ENCODE peak calls at places on chromosome X, in five cellular contexts. V is kidney epithelial cell, O is astrocyte, H is WERI-Rb-1, L is bronchial epithelial cell. P is an unnamed sample.

GRCh38 chrX:134603806-134604700 is 54.2 kb downstream of the PLAC1 start:
- DNase-seq in O (peak; percentile 81), L (peak; percentile 70), V (no peak), H (no peak), P (no peak)

GRCh38 chrX:44875185-44875489 is 2.1 kb downstream of the KDM6A start:
- DNase-seq in V (no peak), O (no peak), H (no peak), L (no peak), P (no peak)

GRCh38 chrX:23904096-23904495 is 3.6 kb downstream of the APOO start:
- DNase-seq in O (peak; percentile 37), V (no peak), L (peak; percentile 49), H (no peak), P (no peak)

GRCh38 chrX:20116575-20117240 is at the start of gene MAP7D2:
- DNase-seq in O (no peak), H (no peak), L (no peak), V (no peak), P (no peak)

GRCh38 chrX:78321809-78322208 is 5.6 kb downstream of the CYSLTR1 start:
- DNase-seq in L (peak; percentile 33), H (no peak), V (no peak), O (no peak), P (no peak)

GRCh38 chrX:74656079-74656745 is 41.8 kb upstream of the RLIM start:
- DNase-seq in L (no peak), V (no peak), O (peak; percentile 16), H (no peak), P (no peak)

GRCh38 chrX:9635805-9636204 is 129.8 kb downstream of the GPR143 start:
- DNase-seq in O (no peak), L (no peak), V (no peak), H (no peak), P (no peak)

GRCh38 chrX:70852294-70852693 is 56.2 kb downstream of the TEX11 start:
- DNase-seq in O (no peak), L (peak; percentile 19), H (no peak), V (no peak), P (no peak)

GRCh38 chrX:155534800-155535199 is 76.4 kb upstream of the F8A3 start:
- DNase-seq in H (no peak), V (no peak), O (no peak), L (no peak), P (no peak)

GRCh38 chrX:150255441-150256296 is 107.4 kb upstream of the MAMLD1 start:
- DNase-seq in L (no peak), H (no peak), V (no peak), O (no peak), P (no peak)

GRCh38 chrX:110310000-110310790 is 7.7 kb downstream of the AMMECR1 start:
- DNase-seq in L (peak; percentile 7), H (no peak), O (no peak), V (no peak), P (no peak)

GRCh38 chrX:53257670-53258423 is 23.5 kb downstream of the IQSEC2 start:
- DNase-seq in O (no peak), L (no peak), V (no peak), H (no peak), P (no peak)

GRCh38 chrX:121504148-121504547 is 456.7 kb downstream of the GLUD2 start:
- DNase-seq in O (no peak), L (no peak), H (no peak), V (no peak), P (no peak)

GRCh38 chrX:20300822-20301221 is 34.1 kb upstream of the RPS6KA3 start:
- DNase-seq in V (no peak), L (no peak), O (no peak), H (no peak), P (no peak)

GRCh38 chrX:8429692-8430249 is 34.9 kb upstream of the VCX3B start:
- DNase-seq in V (no peak), O (no peak), L (no peak), H (no peak), P (no peak)

GRCh38 chrX:133980832-133981588 is 4.4 kb downstream of the GPC3 start:
- DNase-seq in L (no peak), H (no peak), V (no peak), O (no peak), P (no peak)

GRCh38 chrX:115968436-115969252 is 201.9 kb upstream of the AGTR2 start:
- DNase-seq in O (peak; percentile 8), L (peak; percentile 31), H (no peak), V (peak; percentile 12), P (peak; percentile 67)

GRCh38 chrX:42119076-42119475 is 195.7 kb upstream of the CASK start:
- DNase-seq in L (peak; percentile 95), V (peak; percentile 72), O (peak; percentile 68), H (no peak), P (no peak)

GRCh38 chrX:3638280-3638873 is 75.1 kb downstream of the PRKX start:
- DNase-seq in V (no peak), O (peak; percentile 20), L (peak; percentile 15), H (peak; percentile 42), P (peak; percentile 46)

GRCh38 chrX:110944323-110944761 is 148.7 kb upstream of the CHRDL1 start:
- DNase-seq in V (no peak), O (no peak), L (no peak), H (no peak), P (peak; percentile 3)

GRCh38 chrX:7346021-7346420 is 198.1 kb upstream of the PUDP start:
- DNase-seq in V (no peak), L (no peak), O (peak; percentile 19), H (no peak), P (no peak)

GRCh38 chrX:101999644-102000539 is 68.1 kb upstream of the ZMAT1 start:
- DNase-seq in L (no peak), H (no peak), O (no peak), V (no peak), P (no peak)

GRCh38 chrX:24117288-24117687 is 32.2 kb upstream of the ZFX start:
- DNase-seq in V (no peak), O (peak; percentile 66), H (no peak), L (peak; percentile 31), P (no peak)

GRCh38 chrX:120559799-120560198 is 963 bp downstream of the CUL4B start:
- DNase-seq in V (no peak), H (no peak), L (peak; percentile 30), O (no peak), P (no peak)

GRCh38 chrX:74492720-74493201 is 71.5 kb downstream of the SLC16A2 start:
- DNase-seq in H (peak; percentile 41), L (no peak), O (no peak), V (no peak), P (peak; percentile 15)

GRCh38 chrX:25701876-25702275 is 436.3 kb upstream of the MAGEB18 start:
- DNase-seq in V (no peak), O (no peak), L (no peak), H (no peak), P (no peak)

GRCh38 chrX:39212456-39212855 is 411.2 kb downstream of the MID1IP1 start:
- DNase-seq in O (no peak), L (peak; percentile 21), V (no peak), H (no peak), P (no peak)

GRCh38 chrX:99301990-99302389 is 1108.1 kb downstream of the PCDH19 start:
- DNase-seq in O (no peak), L (peak; percentile 17), H (peak; percentile 7), V (no peak), P (no peak)

GRCh38 chrX:140744085-140744484 is 34.5 kb downstream of the LINC00632 start:
- DNase-seq in H (no peak), L (no peak), O (peak; percentile 45), V (no peak), P (no peak)

GRCh38 chrX:141468940-141469339 is 115.6 kb downstream of the SPANXA1 start:
- DNase-seq in O (peak; percentile 75), H (no peak), L (peak; percentile 44), V (no peak), P (no peak)

GRCh38 chrX:41036668-41037326 is 48.4 kb upstream of the USP9X start:
- DNase-seq in O (no peak), H (no peak), L (no peak), V (no peak), P (no peak)

GRCh38 chrX:107710617-107711391 is 64.8 kb downstream of the TSC22D3 start:
- DNase-seq in H (no peak), L (peak; percentile 89), O (peak; percentile 92), V (peak; percentile 89), P (no peak)

GRCh38 chrX:13428055-13428786 is 108.4 kb upstream of the ATXN3L start:
- DNase-seq in L (peak; percentile 94), V (no peak), H (no peak), O (peak; percentile 78), P (no peak)

GRCh38 chrX:121496966-121497365 is 449.6 kb downstream of the GLUD2 start:
- DNase-seq in L (no peak), H (no peak), O (peak; percentile 7), V (no peak), P (no peak)

GRCh38 chrX:3443186-3443585 is 96.7 kb upstream of the MXRA5 start:
- DNase-seq in H (peak; percentile 79), O (no peak), L (no peak), V (no peak), P (no peak)

DNA sequence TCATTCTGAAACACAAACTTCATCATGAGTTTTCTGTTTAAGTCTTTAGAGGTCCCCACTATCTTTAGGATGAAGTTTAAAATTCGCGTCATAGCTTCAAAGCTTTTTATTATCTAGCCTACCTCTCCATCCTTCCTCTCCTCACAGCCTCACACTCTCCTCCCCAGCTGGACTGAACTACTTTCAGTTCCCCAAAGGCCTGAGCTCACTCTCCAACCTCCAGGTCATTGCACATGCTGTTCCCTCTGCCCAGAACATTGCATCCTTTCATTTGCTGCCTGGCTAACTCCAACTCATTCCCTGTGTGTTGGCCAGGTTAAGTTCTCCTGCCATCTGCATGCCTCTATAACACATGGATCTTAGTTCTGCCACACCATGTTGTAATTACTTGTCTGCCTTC is 2.9 kb upstream of the OTUD5 start:
- DNase-seq in L (no peak), V (no peak), H (no peak), O (no peak), P (no peak)
- H3K36me3 ChIP-seq in L (no peaks in the 10 kb centered on the region), V (no peaks in the 10 kb centered on the region), H (peaks cover 10% of the 10 kb centered on the region), O (peaks cover 2% of the 10 kb centered on the region), P (peaks cover 4% of the 10 kb centered on the region)

DNA sequence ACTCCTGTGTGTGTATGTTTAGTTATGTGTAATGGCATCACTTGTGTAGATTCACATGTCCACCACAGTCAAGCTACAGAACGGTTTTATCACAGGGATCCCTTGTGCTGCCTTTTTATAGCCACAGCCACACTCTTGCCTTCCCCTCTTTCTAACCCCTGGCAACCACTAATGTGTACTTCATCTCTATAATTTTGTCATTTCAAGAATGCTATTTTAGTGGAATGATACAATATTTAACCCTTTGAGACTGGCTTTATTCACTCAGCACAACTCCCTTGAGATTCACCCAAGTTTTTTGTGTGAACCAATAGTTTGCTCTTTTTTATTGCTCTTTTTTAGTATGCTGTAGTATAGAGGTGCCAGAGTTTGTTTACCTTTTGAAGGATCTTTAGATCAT is 112.1 kb downstream of the CDKL5 start:
- DNase-seq in V (no peak), L (no peak), H (no peak), O (no peak), P (no peak)
- H3K36me3 ChIP-seq in V (no peaks in the 10 kb centered on the region), L (no peaks in the 10 kb centered on the region), H (peaks cover 47% of the 10 kb centered on the region), O (no peaks in the 10 kb centered on the region), P (no peaks in the 10 kb centered on the region)

GRCh38 chrX:5898463-5898862 is 330.2 kb downstream of the NLGN4X start:
- DNase-seq in H (no peak), O (peak; percentile 2), V (no peak), L (no peak), P (no peak)
- H3K36me3 ChIP-seq in H (no peaks in the 10 kb centered on the region), O (no peaks in the 10 kb centered on the region), V (no peaks in the 10 kb centered on the region), L (no peaks in the 10 kb centered on the region), P (no peaks in the 10 kb centered on the region)

GRCh38 chrX:118614150-118614549 is 113.3 kb upstream of the IL13RA1 start:
- DNase-seq in O (no peak), V (no peak), H (no peak), L (no peak), P (no peak)

GRCh38 chrX:118615141-118615540 is 112.3 kb upstream of the IL13RA1 start:
- DNase-seq in V (no peak), H (no peak), L (no peak), O (no peak), P (no peak)

GRCh38 chrX:118612290-118612689 is 115.1 kb upstream of the IL13RA1 start:
- DNase-seq in V (no peak), O (no peak), H (no peak), L (no peak), P (no peak)
- H3K36me3 ChIP-seq in V (no peaks in the 10 kb centered on the region), O (no peaks in the 10 kb centered on the region), H (no peaks in the 10 kb centered on the region), L (no peaks in the 10 kb centered on the region), P (no peaks in the 10 kb centered on the region)

P was measured in BE2C.